ENCODE peak calls at places on chromosomes 16 and 17, in five cellular contexts. G is fibroblast of the aortic adventitia, J is stomach, O is adrenal gland, M is IMR-90. L is an unnamed sample.

GRCh38 chr17:64295146-64295545 is 32.1 kb upstream of the TEX2 start:
- DNase-seq in G (no peak), J (no peak), M (no peak), O (peak; percentile 53), L (no peak)

GRCh38 chr17:81961087-81961514 is at the start of gene NOTUM:
- DNase-seq in J (no peak), O (no peak), G (peak; percentile 24), M (peak; percentile 12), L (no peak)

GRCh38 chr17:47276868-47277267 is 23.2 kb downstream of the ITGB3 start:
- DNase-seq in M (peak; percentile 73), O (peak; percentile 84), G (peak; percentile 92), J (peak; percentile 64), L (no peak)

GRCh38 chr16:75320435-75320834 is 69.0 kb upstream of the BCAR1 start:
- DNase-seq in G (no peak), O (peak; percentile 45), M (no peak), J (no peak), L (no peak)

GRCh38 chr16:27588052-27588451 is 38.1 kb downstream of the KATNIP start:
- DNase-seq in G (no peak), O (no peak), M (no peak), J (no peak), L (no peak)

GRCh38 chr17:73311428-73311780 is 397 bp downstream of the CDC42EP4 start:
- DNase-seq in M (no peak), O (no peak), J (no peak), G (no peak), L (no peak)

GRCh38 chr16:48323783-48324775 is 61.1 kb downstream of the SIAH1 start:
- DNase-seq in O (no peak), M (peak; percentile 72), J (no peak), G (peak; percentile 55), L (no peak)

GRCh38 chr17:57675988-57676387 is 69.1 kb downstream of the CCDC182 start:
- DNase-seq in O (no peak), J (no peak), M (no peak), G (no peak), L (no peak)

GRCh38 chr17:56449176-56449575 is 144.3 kb upstream of the NOG start:
- DNase-seq in G (no peak), O (no peak), J (no peak), M (no peak), L (no peak)

GRCh38 chr16:85087899-85088569 is 24.2 kb downstream of the CIBAR2 start:
- DNase-seq in G (no peak), O (no peak), M (no peak), J (no peak), L (no peak)

GRCh38 chr17:19305761-19306159 is 56.8 kb downstream of the B9D1 start:
- DNase-seq in G (no peak), O (no peak), M (no peak), J (no peak), L (no peak)

GRCh38 chr17:66665194-66665593 is 169.7 kb upstream of the CACNG5 start:
- DNase-seq in O (no peak), M (peak; percentile 32), G (no peak), J (no peak), L (no peak)

GRCh38 chr17:67542219-67543114 is 165.4 kb downstream of the PITPNC1 start:
- DNase-seq in M (no peak), G (no peak), O (no peak), J (no peak), L (no peak)

GRCh38 chr16:86355538-86355937 is 154.8 kb upstream of the FOXF1 start:
- DNase-seq in G (peak; percentile 62), J (no peak), M (peak; percentile 93), O (no peak), L (no peak)

GRCh38 chr16:15457390-15457789 is 23.0 kb downstream of the BMERB1 start:
- DNase-seq in O (no peak), G (no peak), M (no peak), J (no peak), L (no peak)

GRCh38 chr17:42832213-42832933 is 824 bp upstream of the PSME3 start:
- DNase-seq in M (no peak), G (no peak), J (no peak), O (no peak), L (no peak)

GRCh38 chr16:79265701-79266100 is 334.8 kb downstream of the MAF start:
- DNase-seq in M (no peak), G (no peak), O (no peak), J (no peak), L (no peak)

GRCh38 chr17:6110592-6110991 is 40.4 kb downstream of the WSCD1 start:
- DNase-seq in O (no peak), J (no peak), M (no peak), G (no peak), L (no peak)

GRCh38 chr17:45915263-45915662 is 20.9 kb downstream of the MAPT start:
- DNase-seq in G (no peak), J (no peak), M (no peak), O (no peak), L (no peak)

GRCh38 chr16:59905628-59906027 is 1171.5 kb upstream of the GOT2 start:
- DNase-seq in J (no peak), O (no peak), M (no peak), G (peak; percentile 1), L (no peak)

GRCh38 chr17:65564793-65565192 is 3.3 kb upstream of the AXIN2 start:
- DNase-seq in J (peak; percentile 55), M (peak; percentile 40), O (peak; percentile 78), G (peak; percentile 56), L (no peak)

GRCh38 chr17:68290268-68290954 is 516 bp downstream of the SLC16A6 start:
- DNase-seq in G (no peak), O (peak; percentile 50), J (peak; percentile 31), M (no peak), L (peak; percentile 66)

GRCh38 chr17:43908111-43908721 is 880 bp upstream of the MPP2 start:
- DNase-seq in J (peak; percentile 65), G (peak; percentile 83), M (peak; percentile 65), O (peak; percentile 28), L (peak; percentile 48)

GRCh38 chr17:296382-296781 is 56.2 kb downstream of the RPH3AL start:
- DNase-seq in M (no peak), G (no peak), J (no peak), O (no peak), L (no peak)

GRCh38 chr16:87829123-87829980 is 40.0 kb downstream of the SLC7A5 start:
- DNase-seq in J (no peak), O (no peak), G (no peak), M (no peak), L (no peak)

GRCh38 chr17:9054146-9054545 is 32.8 kb downstream of the NTN1 start:
- DNase-seq in M (no peak), G (no peak), J (no peak), O (no peak), L (no peak)
- H3K4me3 ChIP-seq in M (no peak overlapping the region), G (no peak overlapping the region), J (no peak overlapping the region), O (no peak overlapping the region), L (no peak overlapping the region)

GRCh38 chr16:72612718-72613117 is 435.2 kb downstream of the ZFHX3 start:
- DNase-seq in J (no peak), M (no peak), O (no peak), G (no peak), L (no peak)
- TF ChIP-seq CTCF in J (no peak), M (no peak), O (no peak), G (no peak), L (no peak)

GRCh38 chr17:28718317-28718672 is 627 bp upstream of the RAB34 start:
- DNase-seq in M (no peak), O (no peak), J (no peak), G (peak; percentile 55), L (no peak)

GRCh38 chr17:28715217-28715616 is 2.5 kb downstream of the RAB34 start:
- DNase-seq in G (no peak), J (no peak), M (no peak), O (no peak), L (no peak)

GRCh38 chr17:28717578-28718316 is at the start of gene RAB34:
- DNase-seq in J (peak; percentile 47), M (peak; percentile 89), G (peak; percentile 86), O (peak; percentile 85), L (no peak)

GRCh38 chr17:28718990-28719433 is 773 bp upstream of the RPL23A start:
- DNase-seq in J (no peak), O (no peak), G (no peak), M (no peak), L (no peak)

DNA sequence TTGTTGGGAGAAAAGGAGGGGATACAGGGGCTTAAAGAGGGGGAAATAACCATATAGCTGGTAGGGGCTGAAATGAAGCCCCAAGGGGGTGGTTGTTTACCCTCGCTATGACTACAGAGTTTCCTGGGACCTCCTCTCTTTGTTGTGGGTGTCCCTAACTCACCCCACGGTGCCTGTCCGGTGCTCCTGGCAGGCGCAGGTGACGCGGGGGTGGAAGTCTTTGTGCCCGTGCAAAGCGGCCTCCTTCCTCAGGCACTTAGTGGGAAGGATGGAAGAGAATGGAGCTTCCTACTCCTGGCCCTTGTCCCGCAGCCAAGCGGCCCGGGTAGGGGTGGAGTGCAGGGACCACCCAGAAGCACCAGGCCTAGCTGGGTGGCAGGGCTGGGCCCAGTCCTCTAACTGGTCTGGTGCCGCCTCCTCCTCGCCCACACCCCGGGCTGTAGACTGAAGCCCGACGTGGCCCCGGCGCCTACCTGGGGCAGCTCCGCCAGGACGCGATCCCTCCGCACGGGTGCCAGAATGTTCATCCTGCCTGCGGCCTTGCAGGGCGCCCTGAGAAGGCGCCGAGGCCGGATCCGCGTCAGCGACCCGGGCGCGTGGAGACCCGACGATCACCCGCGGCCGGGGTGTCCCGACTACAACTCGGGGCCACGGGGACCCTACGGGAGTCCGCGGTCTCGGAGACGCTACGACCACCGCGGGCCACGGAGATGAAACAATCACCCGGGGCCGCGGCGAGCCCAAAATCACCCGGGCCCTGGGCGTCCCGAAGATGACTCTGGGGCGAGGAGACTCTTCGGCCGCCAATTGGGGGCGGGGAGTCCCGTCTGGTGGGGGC is 709 bp downstream of the RAB34 start:
- DNase-seq in M (peak; percentile 19), J (no peak), O (peak; percentile 61), G (peak; percentile 41), L (no peak)
- H3K4me3 ChIP-seq in M (peak overlapping the region; percentile 80), J (peak overlapping the region; percentile 51), O (peak overlapping the region; percentile 58), G (peak overlapping the region; percentile 99), L (no peak overlapping the region)

GRCh38 chr17:50601789-50602375 is 32.8 kb upstream of the ABCC3 start:
- DNase-seq in O (no peak), J (no peak), G (no peak), M (no peak), L (no peak)

GRCh38 chr17:50604470-50604869 is 30.2 kb upstream of the ABCC3 start:
- DNase-seq in J (peak; percentile 37), O (peak; percentile 42), G (peak; percentile 85), M (peak; percentile 28), L (no peak)

GRCh38 chr17:50602514-50603235 is 32.0 kb upstream of the ABCC3 start:
- DNase-seq in G (no peak), J (no peak), M (no peak), O (no peak), L (no peak)

GRCh38 chr17:50605434-50605833 is 29.2 kb upstream of the ABCC3 start:
- DNase-seq in O (no peak), M (no peak), J (no peak), G (peak; percentile 75), L (no peak)

GRCh38 chr17:50603340-50603739 is 31.3 kb upstream of the ABCC3 start:
- DNase-seq in J (no peak), M (no peak), G (no peak), O (no peak), L (no peak)
- TF ChIP-seq CTCF in J (no peak), M (no peak), G (no peak), O (no peak), L (peak; percentile 17)

L was measured in CD8-positive, alpha-beta T cell.